ENCODE peak calls at places on chromosomes 11 and 22, in five cellular contexts. J is fibroblast of pulmonary artery, T is left ventricle myocardium inferior, V is kidney, U is HFFc6. H is an unnamed sample.

GRCh38 chr11:7967826-7968225 is 2.6 kb upstream of the NLRP10 start:
- DNase-seq in T (no peak), V (no peak), U (peak; percentile 28), J (no peak), H (peak; percentile 20)

GRCh38 chr22:32335471-32335870 is 22.2 kb upstream of the RFPL3 start:
- DNase-seq in U (no peak), V (no peak), T (no peak), J (no peak), H (no peak)

GRCh38 chr11:18046116-18046777 is at the start of gene TPH1:
- DNase-seq in J (peak; percentile 20), T (peak; percentile 26), V (peak; percentile 73), U (peak; percentile 8), H (peak; percentile 12)

GRCh38 chr11:122634507-122634906 is 21.0 kb upstream of the UBASH3B start:
- DNase-seq in U (peak; percentile 47), J (no peak), V (peak; percentile 77), T (peak; percentile 25), H (peak; percentile 62)

GRCh38 chr11:121119444-121119843 is 18.4 kb downstream of the TECTA start:
- DNase-seq in V (no peak), T (no peak), U (no peak), J (no peak), H (peak; percentile 23)

GRCh38 chr11:112630496-112630895 is 330.7 kb upstream of the NCAM1 start:
- DNase-seq in U (no peak), T (no peak), J (no peak), V (no peak), H (no peak)

GRCh38 chr11:8577791-8578581 is 16.0 kb downstream of the STK33 start:
- DNase-seq in T (no peak), V (no peak), U (peak; percentile 21), J (no peak), H (no peak)

GRCh38 chr11:116255234-116255953 is 517.4 kb downstream of the BUD13 start:
- DNase-seq in T (no peak), J (no peak), U (no peak), V (no peak), H (no peak)

GRCh38 chr11:66880484-66881211 is 23.8 kb downstream of the LRFN4 start:
- DNase-seq in V (no peak), J (no peak), U (no peak), T (no peak), H (no peak)

GRCh38 chr11:87180743-87181142 is 143.0 kb downstream of the TMEM135 start:
- DNase-seq in T (no peak), V (no peak), J (peak; percentile 68), U (peak; percentile 60), H (peak; percentile 56)

GRCh38 chr11:103863497-103863896 is 172.9 kb upstream of the DDI1 start:
- DNase-seq in J (peak; percentile 56), T (no peak), V (no peak), U (peak; percentile 65), H (peak; percentile 47)

GRCh38 chr11:95641506-95641905 is 148.1 kb downstream of the FAM76B start:
- DNase-seq in U (no peak), V (no peak), T (no peak), J (no peak), H (no peak)

GRCh38 chr22:17590586-17590985 is 27.3 kb downstream of the SLC25A18 start:
- DNase-seq in V (peak; percentile 52), J (no peak), T (no peak), U (no peak), H (no peak)

GRCh38 chr11:118415739-118416068 is 14.3 kb downstream of the ATP5MG start:
- DNase-seq in T (no peak), J (peak; percentile 94), U (peak; percentile 97), V (no peak), H (peak; percentile 95)

GRCh38 chr11:62612366-62613274 is at the start of the genes EML3 and ROM1:
- DNase-seq in V (peak; percentile 98), U (peak; percentile 43), T (peak; percentile 92), J (peak; percentile 88), H (peak; percentile 91)

GRCh38 chr11:27396259-27396839 is 33.3 kb upstream of the CCDC34 start:
- DNase-seq in U (no peak), T (no peak), V (no peak), J (no peak), H (no peak)

GRCh38 chr22:43483266-43483665 is 71.5 kb downstream of the MPPED1 start:
- DNase-seq in T (no peak), U (no peak), V (peak; percentile 56), J (no peak), H (no peak)

GRCh38 chr22:20903093-20903492 is 14.1 kb upstream of the CRKL start:
- DNase-seq in U (no peak), V (no peak), T (no peak), J (no peak), H (no peak)
- TF ChIP-seq CTCF in U (no peak), V (no peak), T (no peak), J (no peak), H (no peak)

GRCh38 chr22:40560994-40561515 is 75.5 kb downstream of the MRTFA start:
- DNase-seq in T (no peak), J (no peak), U (no peak), V (no peak), H (no peak)
- TF ChIP-seq CTCF in T (no peak), J (no peak), U (no peak), V (no peak), H (no peak)

GRCh38 chr22:21068681-21069276 is 23.0 kb downstream of the LRRC74B start:
- DNase-seq in T (no peak), J (no peak), V (no peak), U (no peak), H (no peak)
- TF ChIP-seq CTCF in T (no peak), J (no peak), V (no peak), U (no peak), H (no peak)

GRCh38 chr22:35517207-35517606 is 23.4 kb upstream of the RASD2 start:
- DNase-seq in J (no peak), V (no peak), U (no peak), T (no peak), H (no peak)
- TF ChIP-seq CTCF in J (no peak), V (no peak), U (peak; percentile 26), T (no peak), H (no peak)

GRCh38 chr11:47551086-47551485 is 1.8 kb downstream of the CELF1 start:
- DNase-seq in J (peak; percentile 44), T (no peak), V (no peak), U (peak; percentile 28), H (peak; percentile 36)
- TF ChIP-seq CTCF in J (peak; percentile 42), T (peak; percentile 35), V (no peak), U (peak; percentile 70), H (peak; percentile 43)

GRCh38 chr11:129331217-129331616 is 44.4 kb upstream of the BARX2 start:
- DNase-seq in J (peak; percentile 24), T (no peak), U (no peak), V (no peak), H (no peak)

GRCh38 chr11:129326921-129327320 is 48.7 kb upstream of the BARX2 start:
- DNase-seq in U (no peak), T (no peak), J (no peak), V (no peak), H (no peak)

GRCh38 chr11:129333873-129334272 is 41.8 kb upstream of the BARX2 start:
- DNase-seq in U (no peak), T (no peak), J (no peak), V (no peak), H (no peak)

DNA sequence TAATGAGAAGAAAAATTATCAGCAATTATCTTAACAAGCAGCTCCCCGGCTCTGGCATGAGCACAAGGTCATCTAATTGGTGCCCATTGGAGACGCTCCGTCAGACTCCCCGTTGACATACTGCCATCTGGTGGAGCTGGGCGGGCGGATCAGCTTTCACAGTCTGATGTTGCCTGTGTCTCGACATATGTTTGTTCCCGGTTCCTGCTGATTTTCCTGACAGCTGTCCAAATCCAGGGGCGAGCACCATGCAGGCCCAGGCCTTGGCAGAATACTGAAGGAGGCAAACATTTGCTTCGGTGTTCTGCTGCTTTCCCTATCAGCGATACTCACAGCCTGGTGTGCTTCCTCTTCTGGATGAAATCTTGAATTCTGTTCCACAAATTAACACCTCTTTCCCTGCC is 43.8 kb upstream of the BARX2 start:
- DNase-seq in J (peak; percentile 78), U (peak; percentile 60), T (peak; percentile 79), V (peak; percentile 88), H (peak; percentile 73)
- TF ChIP-seq CTCF in J (peak; percentile 95), U (peak; percentile 93), T (peak; percentile 89), V (peak; percentile 87), H (peak; percentile 87)

GRCh38 chr11:113681282-113681681 is 24.8 kb downstream of the TMPRSS5 start:
- DNase-seq in V (no peak), J (no peak), U (no peak), T (no peak), H (no peak)
- TF ChIP-seq CTCF in V (no peak), J (no peak), U (no peak), T (no peak), H (no peak)

GRCh38 chr22:25774575-25775026 is 32.6 kb downstream of the MYO18B start:
- DNase-seq in U (no peak), V (no peak), J (no peak), T (no peak), H (no peak)
- TF ChIP-seq CTCF in U (peak; percentile 80), V (no peak), J (peak; percentile 49), T (peak; percentile 40), H (peak; percentile 61)